ENCODE peak calls at places on chromosomes 16 and 17, in seven cellular contexts. One of them, this sample, is unnamed.

GRCh38 chr17:37405955-37406634 is 541 bp downstream of the ACACA start:
- DNase-seq in CD8-positive, alpha-beta T cell: no peak
- DNase-seq in CD8-positive, alpha-beta memory T cell: no peak
- DNase-seq in colonic mucosa: no peak
- DNase-seq in Panc1: no peak
- DNase-seq in BE2C: no peak
- DNase-seq in lung: no peak
- DNase-seq in this sample: peak; percentile 32

GRCh38 chr16:82899731-82900454 is 273.1 kb downstream of the CDH13 start:
- DNase-seq in CD8-positive, alpha-beta T cell: no peak
- DNase-seq in CD8-positive, alpha-beta memory T cell: no peak
- DNase-seq in colonic mucosa: no peak
- DNase-seq in Panc1: no peak
- DNase-seq in BE2C: no peak
- DNase-seq in lung: no peak
- DNase-seq in this sample: no peak

GRCh38 chr17:81566461-81567126 is 14.4 kb upstream of the FAAP100 start:
- DNase-seq in CD8-positive, alpha-beta T cell: no peak
- DNase-seq in CD8-positive, alpha-beta memory T cell: no peak
- DNase-seq in colonic mucosa: peak; percentile 84
- DNase-seq in Panc1: no peak
- DNase-seq in BE2C: peak; percentile 68
- DNase-seq in lung: peak; percentile 57
- DNase-seq in this sample: peak; percentile 70

GRCh38 chr17:7261377-7262191 is 694 bp downstream of the CLDN7 start:
- DNase-seq in CD8-positive, alpha-beta T cell: no peak
- DNase-seq in CD8-positive, alpha-beta memory T cell: no peak
- DNase-seq in colonic mucosa: no peak
- DNase-seq in Panc1: no peak
- DNase-seq in BE2C: no peak
- DNase-seq in lung: no peak
- DNase-seq in this sample: no peak

GRCh38 chr16:22262460-22262859 is 34.7 kb upstream of the POLR3E start:
- DNase-seq in CD8-positive, alpha-beta T cell: no peak
- DNase-seq in CD8-positive, alpha-beta memory T cell: no peak
- DNase-seq in colonic mucosa: no peak
- DNase-seq in Panc1: no peak
- DNase-seq in BE2C: no peak
- DNase-seq in lung: no peak
- DNase-seq in this sample: no peak

GRCh38 chr17:79812969-79813825 is 16.3 kb upstream of the CBX8 start:
- DNase-seq in CD8-positive, alpha-beta T cell: no peak
- DNase-seq in CD8-positive, alpha-beta memory T cell: no peak
- DNase-seq in colonic mucosa: no peak
- DNase-seq in Panc1: no peak
- DNase-seq in BE2C: peak; percentile 71
- DNase-seq in lung: no peak
- DNase-seq in this sample: no peak

GRCh38 chr17:51585514-51586104 is 325.3 kb downstream of the UTP18 start:
- DNase-seq in CD8-positive, alpha-beta T cell: no peak
- DNase-seq in CD8-positive, alpha-beta memory T cell: no peak
- DNase-seq in colonic mucosa: no peak
- DNase-seq in Panc1: no peak
- DNase-seq in BE2C: peak; percentile 43
- DNase-seq in lung: no peak
- DNase-seq in this sample: peak; percentile 1

GRCh38 chr17:75909812-75910274 is 5.2 kb upstream of the MRPL38 start:
- DNase-seq in CD8-positive, alpha-beta T cell: no peak
- DNase-seq in CD8-positive, alpha-beta memory T cell: no peak
- DNase-seq in colonic mucosa: no peak
- DNase-seq in Panc1: no peak
- DNase-seq in BE2C: peak; percentile 75
- DNase-seq in lung: no peak
- DNase-seq in this sample: no peak

GRCh38 chr17:38659415-38659814 is 15.3 kb downstream of the EPOP start:
- DNase-seq in CD8-positive, alpha-beta T cell: no peak
- DNase-seq in CD8-positive, alpha-beta memory T cell: no peak
- DNase-seq in colonic mucosa: no peak
- DNase-seq in Panc1: no peak
- DNase-seq in BE2C: no peak
- DNase-seq in lung: no peak
- DNase-seq in this sample: no peak

GRCh38 chr16:29743827-29744531 is 1.8 kb downstream of the C16orf54 start:
- DNase-seq in CD8-positive, alpha-beta T cell: peak; percentile 30
- DNase-seq in CD8-positive, alpha-beta memory T cell: peak; percentile 20
- DNase-seq in colonic mucosa: peak; percentile 31
- DNase-seq in Panc1: no peak
- DNase-seq in BE2C: no peak
- DNase-seq in lung: no peak
- DNase-seq in this sample: no peak

GRCh38 chr17:69030145-69030544 is 30.6 kb downstream of the ABCA9 start:
- DNase-seq in CD8-positive, alpha-beta T cell: no peak
- DNase-seq in CD8-positive, alpha-beta memory T cell: no peak
- DNase-seq in colonic mucosa: no peak
- DNase-seq in Panc1: no peak
- DNase-seq in BE2C: no peak
- DNase-seq in lung: no peak
- DNase-seq in this sample: no peak

GRCh38 chr16:4987580-4988374 is 29.6 kb downstream of the SEC14L5 start:
- DNase-seq in CD8-positive, alpha-beta T cell: no peak
- DNase-seq in CD8-positive, alpha-beta memory T cell: no peak
- DNase-seq in colonic mucosa: no peak
- DNase-seq in Panc1: no peak
- DNase-seq in BE2C: no peak
- DNase-seq in lung: no peak
- DNase-seq in this sample: no peak

GRCh38 chr17:76426853-76427252 is 26.1 kb downstream of the UBE2O start:
- DNase-seq in CD8-positive, alpha-beta T cell: no peak
- DNase-seq in CD8-positive, alpha-beta memory T cell: no peak
- DNase-seq in colonic mucosa: no peak
- DNase-seq in Panc1: no peak
- DNase-seq in BE2C: no peak
- DNase-seq in lung: no peak
- DNase-seq in this sample: no peak

GRCh38 chr16:19294156-19294649 is 8.7 kb downstream of the CLEC19A start:
- DNase-seq in CD8-positive, alpha-beta T cell: no peak
- DNase-seq in CD8-positive, alpha-beta memory T cell: no peak
- DNase-seq in colonic mucosa: no peak
- DNase-seq in Panc1: no peak
- DNase-seq in BE2C: no peak
- DNase-seq in lung: peak; percentile 50
- DNase-seq in this sample: peak; percentile 5

GRCh38 chr17:59842901-59843652 is 49.7 kb downstream of the TUBD1 start:
- DNase-seq in CD8-positive, alpha-beta T cell: no peak
- DNase-seq in CD8-positive, alpha-beta memory T cell: peak; percentile 23
- DNase-seq in colonic mucosa: peak; percentile 76
- DNase-seq in Panc1: peak; percentile 98
- DNase-seq in BE2C: no peak
- DNase-seq in lung: peak; percentile 29
- DNase-seq in this sample: peak; percentile 81

GRCh38 chr17:39327109-39327508 is 74.3 kb downstream of the FBXL20 start:
- DNase-seq in CD8-positive, alpha-beta T cell: no peak
- DNase-seq in CD8-positive, alpha-beta memory T cell: no peak
- DNase-seq in colonic mucosa: no peak
- DNase-seq in Panc1: no peak
- DNase-seq in BE2C: no peak
- DNase-seq in lung: no peak
- DNase-seq in this sample: no peak

GRCh38 chr17:44919411-44919810 is 4.1 kb upstream of the GFAP start:
- DNase-seq in CD8-positive, alpha-beta T cell: no peak
- DNase-seq in CD8-positive, alpha-beta memory T cell: no peak
- DNase-seq in colonic mucosa: no peak
- DNase-seq in Panc1: no peak
- DNase-seq in BE2C: no peak
- DNase-seq in lung: no peak
- DNase-seq in this sample: no peak

GRCh38 chr17:45149037-45149668 is 878 bp downstream of the HEXIM1 start:
- DNase-seq in CD8-positive, alpha-beta T cell: peak; percentile 52
- DNase-seq in CD8-positive, alpha-beta memory T cell: peak; percentile 63
- DNase-seq in colonic mucosa: peak; percentile 92
- DNase-seq in Panc1: no peak
- DNase-seq in BE2C: peak; percentile 96
- DNase-seq in lung: peak; percentile 84
- DNase-seq in this sample: peak; percentile 84

GRCh38 chr16:74448990-74449389 is 27.7 kb upstream of the CLEC18B start:
- DNase-seq in CD8-positive, alpha-beta T cell: no peak
- DNase-seq in CD8-positive, alpha-beta memory T cell: no peak
- DNase-seq in colonic mucosa: peak; percentile 75
- DNase-seq in Panc1: peak; percentile 25
- DNase-seq in BE2C: no peak
- DNase-seq in lung: peak; percentile 58
- DNase-seq in this sample: peak; percentile 91

GRCh38 chr16:84486126-84486525 is 18.3 kb downstream of the MEAK7 start:
- DNase-seq in CD8-positive, alpha-beta T cell: no peak
- DNase-seq in CD8-positive, alpha-beta memory T cell: no peak
- DNase-seq in colonic mucosa: no peak
- DNase-seq in Panc1: no peak
- DNase-seq in BE2C: no peak
- DNase-seq in lung: no peak
- DNase-seq in this sample: no peak

GRCh38 chr16:58022601-58023371 is 2.8 kb upstream of the MMP15 start:
- DNase-seq in CD8-positive, alpha-beta T cell: no peak
- DNase-seq in CD8-positive, alpha-beta memory T cell: no peak
- DNase-seq in colonic mucosa: peak; percentile 77
- DNase-seq in Panc1: no peak
- DNase-seq in BE2C: peak; percentile 77
- DNase-seq in lung: peak; percentile 78
- DNase-seq in this sample: peak; percentile 37

GRCh38 chr16:55555436-55555835 is 11.0 kb upstream of the CAPNS2 start:
- DNase-seq in CD8-positive, alpha-beta T cell: no peak
- DNase-seq in CD8-positive, alpha-beta memory T cell: no peak
- DNase-seq in colonic mucosa: no peak
- DNase-seq in Panc1: no peak
- DNase-seq in BE2C: no peak
- DNase-seq in lung: no peak
- DNase-seq in this sample: no peak

GRCh38 chr16:50458694-50459271 is 89.4 kb upstream of the NKD1 start:
- DNase-seq in CD8-positive, alpha-beta T cell: no peak
- DNase-seq in CD8-positive, alpha-beta memory T cell: no peak
- DNase-seq in colonic mucosa: no peak
- DNase-seq in Panc1: no peak
- DNase-seq in BE2C: no peak
- DNase-seq in lung: no peak
- DNase-seq in this sample: no peak

GRCh38 chr16:77946834-77947233 is 75.5 kb upstream of the CLEC3A start:
- DNase-seq in CD8-positive, alpha-beta T cell: no peak
- DNase-seq in CD8-positive, alpha-beta memory T cell: no peak
- DNase-seq in colonic mucosa: no peak
- DNase-seq in Panc1: no peak
- DNase-seq in BE2C: no peak
- DNase-seq in lung: no peak
- DNase-seq in this sample: no peak

GRCh38 chr17:28570716-28571254 is 539 bp downstream of the PIGS start:
- DNase-seq in CD8-positive, alpha-beta T cell: no peak
- DNase-seq in CD8-positive, alpha-beta memory T cell: peak; percentile 43
- DNase-seq in colonic mucosa: peak; percentile 69
- DNase-seq in Panc1: no peak
- DNase-seq in BE2C: peak; percentile 48
- DNase-seq in lung: no peak
- DNase-seq in this sample: peak; percentile 43

GRCh38 chr17:44152875-44153274 is 11.1 kb downstream of the HROB start:
- DNase-seq in CD8-positive, alpha-beta T cell: no peak
- DNase-seq in CD8-positive, alpha-beta memory T cell: no peak
- DNase-seq in colonic mucosa: no peak
- DNase-seq in Panc1: no peak
- DNase-seq in BE2C: no peak
- DNase-seq in lung: no peak
- DNase-seq in this sample: no peak

GRCh38 chr17:9204623-9205329 is 183.5 kb downstream of the NTN1 start:
- DNase-seq in CD8-positive, alpha-beta T cell: no peak
- DNase-seq in CD8-positive, alpha-beta memory T cell: no peak
- DNase-seq in colonic mucosa: no peak
- DNase-seq in Panc1: no peak
- DNase-seq in BE2C: no peak
- DNase-seq in lung: no peak
- DNase-seq in this sample: no peak
- H3K27me3 ChIP-seq in CD8-positive, alpha-beta T cell: no peaks in the 10 kb centered on the region
- H3K27me3 ChIP-seq in CD8-positive, alpha-beta memory T cell: no peaks in the 10 kb centered on the region
- H3K27me3 ChIP-seq in colonic mucosa: no peaks in the 10 kb centered on the region
- H3K27me3 ChIP-seq in Panc1: no peaks in the 10 kb centered on the region
- H3K27me3 ChIP-seq in BE2C: no peaks in the 10 kb centered on the region
- H3K27me3 ChIP-seq in lung: no peaks in the 10 kb centered on the region
- H3K27me3 ChIP-seq in this sample: no peaks in the 10 kb centered on the region

DNA sequence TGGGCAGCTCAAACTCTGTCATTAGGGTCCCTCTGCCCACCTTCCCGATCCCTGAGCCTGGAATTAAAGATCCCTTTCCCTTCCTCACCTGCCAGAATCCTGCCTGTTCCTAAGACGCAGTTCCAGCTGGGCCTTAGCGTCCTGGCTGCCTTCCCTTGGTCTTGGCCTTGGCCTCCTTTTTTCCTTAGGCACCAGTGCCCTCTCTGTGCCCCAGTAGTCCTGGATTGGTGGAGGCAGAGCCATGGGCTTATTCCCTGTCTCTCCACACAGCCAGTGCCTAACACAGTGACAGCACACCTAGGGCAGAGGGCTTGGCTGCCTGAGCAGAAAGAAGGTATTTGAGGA is 3.5 kb downstream of the TMEM132E start:
- DNase-seq in CD8-positive, alpha-beta T cell: no peak
- DNase-seq in CD8-positive, alpha-beta memory T cell: no peak
- DNase-seq in colonic mucosa: no peak
- DNase-seq in Panc1: no peak
- DNase-seq in BE2C: no peak
- DNase-seq in lung: no peak
- DNase-seq in this sample: no peak
- H3K27me3 ChIP-seq in CD8-positive, alpha-beta T cell: peaks cover 28% of the 10 kb centered on the region
- H3K27me3 ChIP-seq in CD8-positive, alpha-beta memory T cell: peaks cover 34% of the 10 kb centered on the region
- H3K27me3 ChIP-seq in colonic mucosa: peaks cover 58% of the 10 kb centered on the region
- H3K27me3 ChIP-seq in Panc1: peaks cover 29% of the 10 kb centered on the region
- H3K27me3 ChIP-seq in BE2C: peaks cover 71% of the 10 kb centered on the region
- H3K27me3 ChIP-seq in lung: peaks cover 17% of the 10 kb centered on the region
- H3K27me3 ChIP-seq in this sample: peaks cover 35% of the 10 kb centered on the region

GRCh38 chr17:48601528-48602430 is 3.0 kb downstream of the HOXB6 start:
- DNase-seq in CD8-positive, alpha-beta T cell: no peak
- DNase-seq in CD8-positive, alpha-beta memory T cell: no peak
- DNase-seq in colonic mucosa: peak; percentile 88
- DNase-seq in Panc1: no peak
- DNase-seq in BE2C: no peak
- DNase-seq in lung: no peak
- DNase-seq in this sample: no peak
- H3K27me3 ChIP-seq in CD8-positive, alpha-beta T cell: peaks cover 55% of the 10 kb centered on the region
- H3K27me3 ChIP-seq in CD8-positive, alpha-beta memory T cell: peaks cover 75% of the 10 kb centered on the region
- H3K27me3 ChIP-seq in colonic mucosa: no peaks in the 10 kb centered on the region
- H3K27me3 ChIP-seq in Panc1: no peaks in the 10 kb centered on the region
- H3K27me3 ChIP-seq in BE2C: peaks cover 100% of the 10 kb centered on the region
- H3K27me3 ChIP-seq in lung: no peaks in the 10 kb centered on the region
- H3K27me3 ChIP-seq in this sample: peaks cover 31% of the 10 kb centered on the region

DNA sequence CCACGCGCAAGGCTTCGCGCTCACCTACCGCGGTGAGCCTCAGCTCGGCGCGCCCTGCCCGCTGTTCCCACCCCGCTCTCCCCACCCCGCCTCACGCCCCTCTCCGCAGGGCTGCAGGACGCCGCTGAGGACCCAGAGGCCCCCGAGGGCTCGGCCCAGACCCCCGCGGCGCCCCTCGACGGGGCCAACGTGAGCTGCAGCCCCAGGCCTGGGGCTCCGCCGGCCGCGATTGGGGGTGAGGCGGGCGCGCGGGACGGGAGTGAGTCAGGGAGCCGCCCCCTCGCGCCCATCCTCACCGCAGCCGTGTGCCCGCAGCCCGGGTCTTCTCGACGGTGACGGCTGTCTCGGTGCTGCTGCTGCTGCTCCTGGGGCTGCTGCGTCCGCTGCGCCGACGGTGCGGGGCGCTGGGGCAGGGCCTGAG is 1.9 kb upstream of the PAQR4 start:
- DNase-seq in CD8-positive, alpha-beta T cell: no peak
- DNase-seq in CD8-positive, alpha-beta memory T cell: no peak
- DNase-seq in colonic mucosa: no peak
- DNase-seq in Panc1: no peak
- DNase-seq in BE2C: no peak
- DNase-seq in lung: no peak
- DNase-seq in this sample: no peak
- H3K27me3 ChIP-seq in CD8-positive, alpha-beta T cell: peaks cover 33% of the 10 kb centered on the region
- H3K27me3 ChIP-seq in CD8-positive, alpha-beta memory T cell: peaks cover 40% of the 10 kb centered on the region
- H3K27me3 ChIP-seq in colonic mucosa: peaks cover 55% of the 10 kb centered on the region
- H3K27me3 ChIP-seq in Panc1: no peaks in the 10 kb centered on the region
- H3K27me3 ChIP-seq in BE2C: no peaks in the 10 kb centered on the region
- H3K27me3 ChIP-seq in lung: peaks cover 4% of the 10 kb centered on the region
- H3K27me3 ChIP-seq in this sample: peaks cover 25% of the 10 kb centered on the region

This sample was measured in small intestine.